ENCODE peak calls at places on chromosomes 13 and 19, in nine cellular contexts. Z is heart left ventricle; D is psoas muscle; U is H1; O is neuronal stem cell; A is uterus; N is fibroblast of lung; T is CD8-positive, alpha-beta T cell; G is A549. B is an unnamed sample.

GRCh38 chr13:91097269-91097668 is 250.2 kb upstream of the MIR17HG start:
- DNase-seq in Z (no peak), D (no peak), U (no peak), O (no peak), A (no peak), N (no peak), T (no peak), G (no peak), B (no peak)

GRCh38 chr19:15184776-15185175 is 16.0 kb downstream of the NOTCH3 start:
- DNase-seq in Z (no peak), D (no peak), U (no peak), O (no peak), A (no peak), N (no peak), T (no peak), G (no peak), B (no peak)

GRCh38 chr13:46761866-46762265 is 35.1 kb downstream of the ESD start:
- DNase-seq in Z (no peak), D (no peak), U (no peak), O (no peak), A (no peak), N (no peak), T (no peak), G (no peak), B (no peak)

GRCh38 chr19:41921280-41922219 is 6.7 kb downstream of the ERFL start:
- DNase-seq in Z (no peak), D (no peak), U (no peak), O (no peak), A (no peak), N (no peak), T (no peak), G (no peak), B (no peak)

GRCh38 chr13:20815469-20815868 is 41.7 kb upstream of the EEF1AKMT1 start:
- DNase-seq in Z (no peak), D (no peak), U (no peak), O (no peak), A (no peak), N (no peak), T (no peak), G (no peak), B (no peak)

GRCh38 chr13:28750187-28751045 is 31.6 kb upstream of the SLC46A3 start:
- DNase-seq in Z (no peak), D (no peak), U (peak; percentile 11), O (no peak), A (no peak), N (no peak), T (no peak), G (peak; percentile 32), B (no peak)

GRCh38 chr19:38932425-38933179 is 1.9 kb downstream of the MRPS12 start:
- DNase-seq in Z (no peak), D (no peak), U (no peak), O (no peak), A (no peak), N (peak; percentile 50), T (peak; percentile 56), G (peak; percentile 88), B (no peak)

GRCh38 chr19:29259153-29259552 is 46.2 kb upstream of the UQCRFS1 start:
- DNase-seq in Z (no peak), D (no peak), U (no peak), O (no peak), A (no peak), N (no peak), T (peak; percentile 32), G (peak; percentile 51), B (no peak)

GRCh38 chr13:34361528-34361927 is 543.6 kb downstream of the RFC3 start:
- DNase-seq in Z (no peak), D (no peak), U (no peak), O (no peak), A (no peak), N (no peak), T (no peak), G (no peak), B (no peak)

GRCh38 chr19:47766670-47767069 is 11.8 kb upstream of the SELENOW start:
- DNase-seq in Z (no peak), D (no peak), U (no peak), O (no peak), A (no peak), N (no peak), T (no peak), G (no peak), B (no peak)

GRCh38 chr13:100349594-100349993 is 239.0 kb downstream of the GGACT start:
- DNase-seq in Z (no peak), D (no peak), U (no peak), O (no peak), A (no peak), N (no peak), T (no peak), G (no peak), B (no peak)

DNA sequence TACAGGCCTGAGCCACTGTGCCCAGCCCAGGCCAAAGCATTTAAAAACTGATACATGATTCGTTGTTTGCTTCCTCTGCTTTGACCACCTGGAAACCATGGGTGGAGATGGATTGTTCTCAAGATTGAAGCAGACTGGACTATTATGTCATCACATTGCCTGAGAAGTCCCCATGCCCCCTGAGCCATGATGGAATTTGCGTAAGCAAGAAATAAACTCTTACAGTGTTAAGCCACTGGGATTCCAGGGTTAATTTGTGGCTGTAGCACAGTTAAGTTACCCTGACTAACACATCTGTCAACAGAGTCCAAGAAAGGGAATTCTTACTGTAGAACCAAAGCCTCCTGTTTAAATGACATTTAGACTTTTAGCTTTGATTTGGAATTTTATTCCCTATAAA is 19.4 kb upstream of the DHRS12 start:
- DNase-seq in Z (no peak), D (no peak), U (no peak), O (no peak), A (no peak), N (no peak), T (no peak), G (no peak), B (no peak)
- H3K4me1 ChIP-seq in Z (peaks cover 15% of the 10 kb centered on the region), D (peaks cover 14% of the 10 kb centered on the region), U (peaks cover 3% of the 10 kb centered on the region), O (no peaks in the 10 kb centered on the region), A (no peaks in the 10 kb centered on the region), N (no peaks in the 10 kb centered on the region), T (peaks cover 80% of the 10 kb centered on the region), G (no peaks in the 10 kb centered on the region), B (no peaks in the 10 kb centered on the region)

DNA sequence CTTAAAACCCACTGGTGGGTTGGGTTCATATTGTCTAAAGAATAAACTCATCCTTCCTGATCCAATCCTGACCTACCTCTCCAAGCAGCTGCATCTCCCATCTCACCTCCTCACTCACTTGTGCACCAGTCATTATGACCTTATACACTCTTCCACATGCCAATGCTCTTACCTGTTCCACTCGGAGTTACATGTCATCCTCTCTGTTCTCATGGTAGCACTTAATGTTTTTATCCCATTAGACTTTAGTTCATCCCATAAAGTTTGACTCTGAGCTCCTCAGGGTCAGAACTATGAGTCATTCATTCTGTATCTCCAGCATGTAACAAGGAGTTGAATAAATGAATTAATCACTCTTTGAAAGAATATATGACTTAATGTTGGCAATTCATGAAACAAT is 330.2 kb downstream of the KLF12 start:
- DNase-seq in Z (no peak), D (no peak), U (no peak), O (no peak), A (no peak), N (peak; percentile 32), T (no peak), G (peak; percentile 16), B (no peak)
- H3K27ac ChIP-seq in Z (no peak overlapping the region), D (no peak overlapping the region), U (no peak overlapping the region), O (no peak overlapping the region), A (no peak overlapping the region), N (no peak overlapping the region), T (no peak overlapping the region), G (no peak overlapping the region), B (no peak overlapping the region)

DNA sequence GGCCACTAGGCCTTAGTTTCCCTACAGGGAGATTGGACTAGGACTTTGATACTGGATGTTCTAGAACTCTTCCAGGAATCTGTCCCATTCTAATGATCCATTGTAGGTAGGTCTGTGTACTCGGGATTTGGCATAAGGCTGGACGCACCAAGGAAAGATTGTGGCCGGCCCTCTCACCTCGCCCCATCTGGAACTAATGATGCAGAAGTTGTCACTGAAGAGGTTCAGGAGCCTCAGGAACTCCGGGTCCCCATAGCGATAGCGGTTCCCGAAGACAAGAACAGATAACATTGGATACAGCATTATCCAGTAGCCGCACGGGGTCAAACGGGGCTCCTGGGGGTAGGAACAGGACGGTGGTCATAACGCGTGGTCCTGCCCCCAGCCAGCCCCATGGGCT is 11.2 kb downstream of the EGLN2 start:
- DNase-seq in Z (no peak), D (no peak), U (no peak), O (no peak), A (peak; percentile 28), N (no peak), T (no peak), G (no peak), B (no peak)
- H3K4me1 ChIP-seq in Z (peaks cover 34% of the 10 kb centered on the region), D (peaks cover 21% of the 10 kb centered on the region), U (peaks cover 13% of the 10 kb centered on the region), O (peaks cover 27% of the 10 kb centered on the region), A (peaks cover 18% of the 10 kb centered on the region), N (peaks cover 18% of the 10 kb centered on the region), T (peaks cover 59% of the 10 kb centered on the region), G (peaks cover 19% of the 10 kb centered on the region), B (no peaks in the 10 kb centered on the region)

GRCh38 chr19:19540707-19541515 is 2.8 kb downstream of the CILP2 start:
- DNase-seq in Z (no peak), D (no peak), U (peak; percentile 98), O (peak; percentile 57), A (no peak), N (peak; percentile 24), T (peak; percentile 77), G (peak; percentile 45), B (peak; percentile 84)

GRCh38 chr19:19538767-19539166 is 702 bp downstream of the CILP2 start:
- DNase-seq in Z (no peak), D (no peak), U (no peak), O (no peak), A (no peak), N (no peak), T (no peak), G (no peak), B (no peak)

GRCh38 chr19:19541572-19541971 is 3.5 kb downstream of the CILP2 start:
- DNase-seq in Z (no peak), D (no peak), U (no peak), O (no peak), A (no peak), N (no peak), T (no peak), G (no peak), B (no peak)

GRCh38 chr19:19538077-19538764 is at the start of gene CILP2:
- DNase-seq in Z (no peak), D (peak; percentile 54), U (peak; percentile 96), O (peak; percentile 50), A (no peak), N (no peak), T (peak; percentile 66), G (no peak), B (no peak)

DNA sequence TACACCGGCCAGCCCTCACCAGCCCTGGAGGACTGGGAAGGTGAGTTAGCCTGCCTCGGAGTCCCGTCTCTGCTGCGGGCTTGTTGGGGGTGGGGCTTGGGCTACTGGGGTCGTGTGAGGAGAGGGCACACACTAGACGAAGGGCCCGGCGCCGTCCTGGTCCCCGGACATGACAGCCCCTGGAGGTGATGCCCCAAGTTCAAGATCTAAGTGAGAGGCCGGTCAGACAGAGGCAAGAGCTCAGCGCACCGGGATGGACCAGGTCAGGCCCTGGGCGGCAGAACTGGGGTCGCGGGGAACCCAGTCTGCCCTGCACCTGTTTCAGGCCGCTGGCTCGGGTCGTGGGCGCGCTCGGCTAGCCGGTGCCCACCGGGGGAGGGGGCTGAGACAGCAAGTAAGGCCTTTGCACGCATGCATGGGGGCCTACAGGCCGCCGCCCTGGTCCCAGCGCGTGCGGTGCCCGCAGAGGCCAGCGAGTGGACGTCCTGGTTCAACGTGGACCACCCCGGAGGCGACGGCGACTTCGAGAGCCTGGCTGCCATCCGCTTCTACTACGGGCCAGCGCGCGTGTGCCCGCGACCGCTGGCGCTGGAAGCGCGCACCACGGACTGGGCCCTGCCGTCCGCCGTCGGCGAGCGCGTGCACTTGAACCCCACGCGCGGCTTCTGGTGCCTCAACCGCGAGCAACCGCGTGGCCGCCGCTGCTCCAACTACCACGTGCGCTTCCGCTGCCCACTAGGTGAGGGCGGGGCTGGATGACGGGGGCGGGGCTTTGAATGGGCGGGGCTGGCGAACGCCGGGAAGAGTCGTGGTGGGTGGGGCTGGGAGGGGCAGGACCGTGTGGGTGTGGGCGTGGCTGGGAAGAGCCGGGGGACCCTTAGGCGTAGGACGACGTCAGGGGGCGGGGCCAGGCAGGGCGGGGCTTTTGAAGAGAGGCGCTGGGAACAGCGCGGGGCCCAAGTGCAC is 2.0 kb downstream of the CILP2 start:
- DNase-seq in Z (peak; percentile 59), D (peak; percentile 67), U (peak; percentile 94), O (no peak), A (peak; percentile 33), N (peak; percentile 71), T (peak; percentile 75), G (peak; percentile 52), B (peak; percentile 90)
- H3K27ac ChIP-seq in Z (no peak overlapping the region), D (no peak overlapping the region), U (no peak overlapping the region), O (no peak overlapping the region), A (no peak overlapping the region), N (no peak overlapping the region), T (no peak overlapping the region), G (no peak overlapping the region), B (no peak overlapping the region)